ENCODE peak calls at places on chromosomes 2 and 18, in six cellular contexts. Q is H9, C is H1, W is IMR-90, G is neuronal stem cell, P is mesendoderm. J is an unnamed sample.

GRCh38 chr2:238954841-238955521 is 107.1 kb downstream of the TWIST2 start:
- DNase-seq in P (no peak), G (no peak), C (no peak), Q (peak), W (peak), J (no peak)

GRCh38 chr2:191268596-191268995 is 23.4 kb downstream of the MYO1B start:
- DNase-seq in W (no peak), Q (no peak), G (no peak), P (no peak), C (no peak), J (no peak)

GRCh38 chr2:168118733-168119518 is 128.5 kb downstream of the STK39 start:
- DNase-seq in C (no peak), G (peak), W (peak), P (peak), Q (no peak), J (peak)

GRCh38 chr2:223997938-223998337 is 40.7 kb downstream of the MRPL44 start:
- DNase-seq in C (no peak), Q (no peak), P (no peak), W (peak), G (no peak), J (no peak)

GRCh38 chr18:21656402-21656801 is 44.3 kb downstream of the SNRPD1 start:
- DNase-seq in W (peak), Q (no peak), P (no peak), G (no peak), C (no peak), J (peak)

GRCh38 chr2:178413472-178414265 is 37.3 kb downstream of the PRKRA start:
- DNase-seq in C (peak), Q (peak), P (peak), G (peak), W (peak), J (peak)

GRCh38 chr2:229980440-229981184 is 58.3 kb downstream of the FBXO36 start:
- DNase-seq in G (no peak), Q (peak), W (peak), C (no peak), P (peak), J (peak)

GRCh38 chr2:201191132-201191875 is 8.4 kb downstream of the CASP10 start:
- DNase-seq in P (no peak), W (no peak), C (no peak), G (no peak), Q (no peak), J (no peak)

GRCh38 chr2:212923393-212923792 is 228.0 kb downstream of the IKZF2 start:
- DNase-seq in C (no peak), W (no peak), G (no peak), P (peak), Q (no peak), J (no peak)

GRCh38 chr2:11771971-11772615 is 25.7 kb downstream of the LPIN1 start:
- DNase-seq in W (no peak), C (no peak), P (no peak), Q (no peak), G (no peak), J (no peak)

GRCh38 chr2:223751012-223751411 is 86.4 kb downstream of the AP1S3 start:
- DNase-seq in C (no peak), P (peak), W (peak), Q (no peak), G (no peak), J (no peak)

GRCh38 chr18:40258298-40258697 is 1696.7 kb upstream of the PIK3C3 start:
- DNase-seq in G (no peak), W (peak), Q (no peak), C (no peak), P (no peak), J (no peak)

GRCh38 chr2:64273524-64274398 is 129.5 kb upstream of the PELI1 start:
- DNase-seq in G (no peak), W (peak), Q (no peak), P (peak), C (no peak), J (peak)

GRCh38 chr2:228999326-228999725 is 271.8 kb downstream of the PID1 start:
- DNase-seq in P (peak), C (no peak), G (no peak), W (no peak), Q (no peak), J (no peak)

GRCh38 chr2:42907835-42908234 is 115.5 kb upstream of the HAAO start:
- DNase-seq in W (no peak), P (no peak), Q (no peak), G (no peak), C (no peak), J (no peak)

GRCh38 chr2:162888641-162889040 is 50.1 kb upstream of the KCNH7 start:
- DNase-seq in C (no peak), W (no peak), G (no peak), Q (no peak), P (peak), J (no peak)

GRCh38 chr2:234165421-234165820 is 114.9 kb downstream of the SPP2 start:
- DNase-seq in P (no peak), G (no peak), W (peak), Q (no peak), C (no peak), J (peak)

GRCh38 chr2:48467637-48468036 is 62.3 kb upstream of the STON1 start:
- DNase-seq in P (no peak), W (peak), Q (no peak), G (no peak), C (no peak), J (no peak)

GRCh38 chr2:176127769-176128072 is 1.8 kb upstream of the HOXD8 start:
- DNase-seq in C (no peak), G (no peak), Q (no peak), W (no peak), P (no peak), J (no peak)

GRCh38 chr18:8721716-8722115 is 16.4 kb downstream of the MTCL1 start:
- DNase-seq in Q (no peak), P (peak), C (no peak), G (no peak), W (peak), J (peak)

GRCh38 chr2:195658541-195658890 is 1.5 kb downstream of the SLC39A10 start:
- DNase-seq in P (no peak), Q (no peak), C (no peak), G (no peak), W (peak), J (peak)

GRCh38 chr2:199470672-199471442 is 13.1 kb upstream of the SATB2 start:
- DNase-seq in P (no peak), C (no peak), G (peak), Q (peak), W (no peak), J (no peak)

GRCh38 chr2:68441179-68441993 is 25.7 kb downstream of the FBXO48 start:
- DNase-seq in C (peak), G (peak), P (peak), W (peak), Q (peak), J (peak)

GRCh38 chr2:27932396-27932795 is 41.9 kb downstream of the BABAM2 start:
- DNase-seq in G (no peak), Q (no peak), W (peak), C (no peak), P (peak), J (peak)

GRCh38 chr2:29902356-29902755 is 19.0 kb downstream of the ALK start:
- DNase-seq in P (peak), Q (peak), C (no peak), G (no peak), W (no peak), J (no peak)

GRCh38 chr2:1601471-1602358 is 142.6 kb downstream of the PXDN start:
- DNase-seq in Q (no peak), W (no peak), G (no peak), C (no peak), P (no peak), J (no peak)

GRCh38 chr2:230068658-230069080 is at the start of gene SLC16A14:
- DNase-seq in P (peak), G (peak), Q (peak), C (no peak), W (peak), J (peak)

GRCh38 chr2:42129947-42130346 is 39.2 kb upstream of the EML4 start:
- DNase-seq in C (no peak), W (no peak), Q (no peak), G (no peak), P (no peak), J (no peak)

GRCh38 chr18:183769-184168 is 25.4 kb downstream of the USP14 start:
- DNase-seq in Q (no peak), P (no peak), G (no peak), W (no peak), C (no peak), J (no peak)

GRCh38 chr18:79459946-79460345 is 64.2 kb downstream of the NFATC1 start:
- DNase-seq in C (no peak), W (no peak), Q (no peak), P (no peak), G (no peak), J (no peak)

GRCh38 chr2:234669001-234669400 is 172.1 kb upstream of the ARL4C start:
- DNase-seq in G (no peak), P (no peak), Q (no peak), C (no peak), W (no peak), J (no peak)

GRCh38 chr2:193808877-193809276 is 1614.1 kb upstream of the TMEFF2 start:
- DNase-seq in P (no peak), G (no peak), W (no peak), Q (no peak), C (no peak), J (no peak)

GRCh38 chr18:36640005-36640952 is 188.5 kb downstream of the TPGS2 start:
- DNase-seq in P (no peak), Q (no peak), G (no peak), W (peak), C (no peak), J (no peak)

GRCh38 chr2:65300772-65301711 is 73.4 kb downstream of the ACTR2 start:
- DNase-seq in P (peak), G (no peak), W (peak), C (peak), Q (no peak), J (peak)

GRCh38 chr2:176536739-176537138 is 267.5 kb downstream of the MTX2 start:
- DNase-seq in Q (no peak), C (no peak), W (no peak), G (no peak), P (no peak), J (no peak)

GRCh38 chr2:238202326-238203103 is 980 bp downstream of the ILKAP start:
- DNase-seq in G (no peak), P (peak), W (peak), C (no peak), Q (no peak), J (peak)

GRCh38 chr2:217223222-217223930 is 363.5 kb upstream of the TNP1 start:
- DNase-seq in W (peak), G (no peak), P (no peak), C (no peak), Q (no peak), J (peak)
- H3K18ac ChIP-seq in W (peak), G (no peak), P (no peak), C (no peak), Q (no peak), J (peak)

GRCh38 chr2:219274392-219274921 is 4.7 kb upstream of the DNAJB2 start:
- DNase-seq in G (no peak), P (peak), Q (peak), C (no peak), W (peak), J (peak)
- H3K18ac ChIP-seq in G (peak), P (peak), Q (no peak), C (peak), W (peak), J (peak)

GRCh38 chr18:48828713-48829442 is 121.9 kb downstream of the SMAD7 start:
- DNase-seq in C (no peak), P (peak), Q (peak), G (no peak), W (no peak), J (no peak)
- H3K18ac ChIP-seq in C (no peak), P (peak), Q (no peak), G (peak), W (no peak), J (peak)

GRCh38 chr2:217866457-217866856 is 136.3 kb downstream of the TNS1 start:
- DNase-seq in W (no peak), G (no peak), C (no peak), Q (no peak), P (no peak), J (no peak)
- H3K18ac ChIP-seq in W (no peak), G (no peak), C (no peak), Q (no peak), P (no peak), J (no peak)

J was measured in trophoblast cell.